ENCODE peak calls at places on chromosomes 5 and 9, in four cellular contexts. One of them, this sample, is unnamed.
A peak's percentile ranks its signal among the peaks of the same experiment; 100 is the strongest.

GRCh38 chr5:149324639-149325038 is 20.7 kb upstream of the GRPEL2 start:
- DNase-seq in HepG2: no peak
- DNase-seq in K562: no peak
- DNase-seq in WTC11: no peak
- DNase-seq in this sample: no peak

GRCh38 chr9:36174271-36174670 is 5.1 kb downstream of the CCIN start:
- DNase-seq in HepG2: no peak
- DNase-seq in WTC11: no peak
- DNase-seq in K562: no peak
- DNase-seq in this sample: no peak

GRCh38 chr5:1877434-1878049 is 5.2 kb downstream of the IRX4 start:
- DNase-seq in K562: no peak
- DNase-seq in HepG2: no peak
- DNase-seq in WTC11: peak; percentile 45
- DNase-seq in this sample: no peak

GRCh38 chr9:137163101-137163661 is 6.7 kb downstream of the LRRC26 start:
- DNase-seq in HepG2: no peak
- DNase-seq in K562: peak; percentile 66
- DNase-seq in WTC11: peak; percentile 59
- DNase-seq in this sample: no peak

GRCh38 chr9:78572266-78572665 is 275.3 kb downstream of the PSAT1 start:
- DNase-seq in HepG2: no peak
- DNase-seq in K562: no peak
- DNase-seq in WTC11: no peak
- DNase-seq in this sample: no peak

GRCh38 chr9:6965566-6965965 is 207.8 kb downstream of the KDM4C start:
- DNase-seq in WTC11: no peak
- DNase-seq in HepG2: no peak
- DNase-seq in K562: no peak
- DNase-seq in this sample: no peak

GRCh38 chr5:58629190-58630159 is 46.6 kb downstream of the RAB3C start:
- DNase-seq in WTC11: no peak
- DNase-seq in K562: no peak
- DNase-seq in HepG2: peak; percentile 7
- DNase-seq in this sample: peak; percentile 25

GRCh38 chr5:149951138-149951749 is 6.7 kb upstream of the PDE6A start:
- DNase-seq in HepG2: peak; percentile 49
- DNase-seq in WTC11: no peak
- DNase-seq in K562: peak; percentile 56
- DNase-seq in this sample: no peak

GRCh38 chr5:157740211-157740610 is 3.3 kb upstream of the LSM11 start:
- DNase-seq in K562: peak; percentile 47
- DNase-seq in WTC11: peak; percentile 27
- DNase-seq in HepG2: peak; percentile 30
- DNase-seq in this sample: peak; percentile 27

GRCh38 chr5:32597046-32597629 is 11.8 kb downstream of the SUB1 start:
- DNase-seq in K562: no peak
- DNase-seq in HepG2: no peak
- DNase-seq in WTC11: no peak
- DNase-seq in this sample: no peak

GRCh38 chr9:7185612-7186011 is 427.8 kb downstream of the KDM4C start:
- DNase-seq in K562: no peak
- DNase-seq in HepG2: peak; percentile 42
- DNase-seq in WTC11: peak; percentile 31
- DNase-seq in this sample: no peak

GRCh38 chr9:7173139-7173538 is 415.4 kb downstream of the KDM4C start:
- DNase-seq in K562: no peak
- DNase-seq in HepG2: no peak
- DNase-seq in WTC11: no peak
- DNase-seq in this sample: no peak

GRCh38 chr5:223791-224190 is 5.7 kb downstream of the SDHA start:
- DNase-seq in WTC11: no peak
- DNase-seq in HepG2: no peak
- DNase-seq in K562: no peak
- DNase-seq in this sample: no peak

GRCh38 chr5:125874717-125875116 is 548.5 kb upstream of the GRAMD2B start:
- DNase-seq in K562: no peak
- DNase-seq in WTC11: peak; percentile 24
- DNase-seq in HepG2: no peak
- DNase-seq in this sample: no peak

GRCh38 chr5:39473156-39473779 is 48.5 kb upstream of the DAB2 start:
- DNase-seq in WTC11: no peak
- DNase-seq in K562: no peak
- DNase-seq in HepG2: no peak
- DNase-seq in this sample: no peak

GRCh38 chr9:96185518-96186156 is 116.3 kb downstream of the HSD17B3 start:
- DNase-seq in WTC11: no peak
- DNase-seq in K562: no peak
- DNase-seq in HepG2: no peak
- DNase-seq in this sample: no peak

GRCh38 chr5:179272326-179273073 is 72.8 kb downstream of the ADAMTS2 start:
- DNase-seq in WTC11: peak; percentile 8
- DNase-seq in HepG2: no peak
- DNase-seq in K562: no peak
- DNase-seq in this sample: no peak

GRCh38 chr9:135858491-135859185 is 48.7 kb downstream of the CAMSAP1 start:
- DNase-seq in HepG2: no peak
- DNase-seq in WTC11: no peak
- DNase-seq in K562: no peak
- DNase-seq in this sample: no peak

GRCh38 chr9:37508834-37509206 is 23.1 kb downstream of the POLR1E start:
- DNase-seq in WTC11: no peak
- DNase-seq in HepG2: no peak
- DNase-seq in K562: no peak
- DNase-seq in this sample: no peak

GRCh38 chr5:91164424-91164823 is 218.7 kb downstream of the ARRDC3 start:
- DNase-seq in K562: no peak
- DNase-seq in WTC11: no peak
- DNase-seq in HepG2: no peak
- DNase-seq in this sample: no peak

GRCh38 chr5:71973563-71973962 is 133.7 kb upstream of the MAP1B start:
- DNase-seq in HepG2: no peak
- DNase-seq in WTC11: no peak
- DNase-seq in K562: no peak
- DNase-seq in this sample: no peak

GRCh38 chr5:160500776-160501175 is 79.1 kb downstream of the PTTG1 start:
- DNase-seq in K562: no peak
- DNase-seq in HepG2: no peak
- DNase-seq in WTC11: no peak
- DNase-seq in this sample: no peak

GRCh38 chr9:97845130-97845529 is 7.9 kb upstream of the FOXE1 start:
- DNase-seq in K562: no peak
- DNase-seq in WTC11: no peak
- DNase-seq in HepG2: no peak
- DNase-seq in this sample: no peak

GRCh38 chr9:14326264-14326826 is 12.4 kb upstream of the NFIB start:
- DNase-seq in WTC11: no peak
- DNase-seq in HepG2: no peak
- DNase-seq in K562: no peak
- DNase-seq in this sample: no peak

GRCh38 chr5:54317511-54318260 is 7.3 kb upstream of the ARL15 start:
- DNase-seq in HepG2: no peak
- DNase-seq in WTC11: no peak
- DNase-seq in K562: no peak
- DNase-seq in this sample: no peak

GRCh38 chr5:98769256-98770157 is 4.0 kb upstream of the RGMB start:
- DNase-seq in HepG2: no peak
- DNase-seq in WTC11: peak; percentile 59
- DNase-seq in K562: no peak
- DNase-seq in this sample: peak; percentile 61

GRCh38 chr5:157290156-157290980 is 24.4 kb downstream of the CYFIP2 start:
- DNase-seq in HepG2: peak; percentile 70
- DNase-seq in K562: no peak
- DNase-seq in WTC11: no peak
- DNase-seq in this sample: no peak

GRCh38 chr9:135989722-135990467 is 28.7 kb upstream of the UBAC1 start:
- DNase-seq in HepG2: no peak
- DNase-seq in K562: no peak
- DNase-seq in WTC11: no peak
- DNase-seq in this sample: no peak

DNA sequence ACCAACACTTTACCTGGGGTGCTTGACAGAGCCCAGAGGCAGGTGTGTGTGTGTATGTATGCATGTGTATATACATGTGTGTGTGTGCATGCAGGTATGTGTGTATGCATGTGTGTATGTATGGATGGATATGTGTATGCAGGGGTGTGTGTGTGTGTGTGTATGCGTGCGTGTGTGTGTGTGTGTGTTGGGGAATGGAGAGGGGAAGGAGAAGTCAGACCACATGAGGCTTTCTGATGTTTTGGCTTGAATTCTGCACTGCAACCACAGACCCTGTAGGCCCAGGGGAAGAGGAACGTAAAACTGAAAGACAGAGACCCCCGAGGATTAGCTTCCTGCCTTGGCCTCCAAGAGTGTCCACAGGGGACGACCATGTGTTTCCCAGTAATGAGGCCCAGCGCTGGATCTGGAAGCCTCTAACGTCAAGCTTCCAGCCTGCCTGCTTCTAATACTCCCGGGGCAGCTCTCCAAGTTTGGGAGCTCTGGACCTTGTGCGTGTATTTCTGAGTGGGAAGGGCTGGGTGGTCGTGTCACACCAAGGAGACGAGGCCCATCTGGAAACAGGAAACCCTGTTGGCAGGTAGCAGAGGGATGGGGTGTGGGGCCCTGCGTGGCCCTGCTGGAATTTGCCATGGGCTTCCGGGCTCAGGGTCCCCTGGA is 5.8 kb downstream of the DCANP1 start:
- DNase-seq in HepG2: no peak
- DNase-seq in K562: no peak
- DNase-seq in WTC11: no peak
- DNase-seq in this sample: no peak
- TF ChIP-seq FOXJ3 in HepG2: no peak
- TF ChIP-seq FOXJ3 in K562: no peak
- TF ChIP-seq FOXJ3 in WTC11: no peak
- TF ChIP-seq FOXJ3 in this sample: no peak

GRCh38 chr9:82170871-82171270 is 182.3 kb downstream of the SPATA31D1 start:
- DNase-seq in WTC11: no peak
- DNase-seq in HepG2: no peak
- DNase-seq in K562: no peak
- DNase-seq in this sample: no peak

GRCh38 chr9:82164159-82164558 is 175.6 kb downstream of the SPATA31D1 start:
- DNase-seq in K562: no peak
- DNase-seq in HepG2: no peak
- DNase-seq in WTC11: no peak
- DNase-seq in this sample: no peak

GRCh38 chr9:82167296-82167695 is 178.7 kb downstream of the SPATA31D1 start:
- DNase-seq in K562: no peak
- DNase-seq in HepG2: no peak
- DNase-seq in WTC11: no peak
- DNase-seq in this sample: no peak

GRCh38 chr9:82170079-82170662 is 181.6 kb downstream of the SPATA31D1 start:
- DNase-seq in K562: no peak
- DNase-seq in HepG2: no peak
- DNase-seq in WTC11: no peak
- DNase-seq in this sample: no peak

DNA sequence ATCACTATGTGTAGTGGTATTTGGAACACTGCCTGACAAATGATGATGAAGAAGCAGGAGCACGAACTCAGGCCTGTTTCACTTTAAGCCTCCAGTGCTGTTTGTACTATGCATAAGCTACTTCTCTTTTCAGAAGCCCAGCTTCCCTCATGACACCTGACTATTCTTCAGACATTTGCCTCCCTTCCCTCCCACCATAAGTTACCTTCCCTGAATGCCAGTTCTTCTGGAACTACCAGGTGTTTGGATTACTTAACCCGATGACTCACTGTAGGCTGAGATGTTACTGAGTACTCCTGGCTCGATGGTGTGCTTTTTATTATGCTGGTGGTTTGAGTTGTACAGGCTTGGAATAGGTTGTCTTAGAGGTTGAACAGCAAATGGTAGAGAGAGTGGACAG is 180.0 kb downstream of the SPATA31D1 start:
- DNase-seq in WTC11: no peak
- DNase-seq in HepG2: no peak
- DNase-seq in K562: no peak
- DNase-seq in this sample: no peak
- TF ChIP-seq FOXJ3 in WTC11: no peak
- TF ChIP-seq FOXJ3 in HepG2: no peak
- TF ChIP-seq FOXJ3 in K562: no peak
- TF ChIP-seq FOXJ3 in this sample: no peak

GRCh38 chr5:27311544-27311943 is 273.2 kb upstream of the CDH9 start:
- DNase-seq in K562: no peak
- DNase-seq in WTC11: no peak
- DNase-seq in HepG2: no peak
- DNase-seq in this sample: no peak
- TF ChIP-seq FOXJ3 in K562: no peak
- TF ChIP-seq FOXJ3 in WTC11: no peak
- TF ChIP-seq FOXJ3 in HepG2: no peak
- TF ChIP-seq FOXJ3 in this sample: no peak

GRCh38 chr9:129305246-129305645 is 127.2 kb upstream of the IER5L start:
- DNase-seq in K562: no peak
- DNase-seq in HepG2: no peak
- DNase-seq in WTC11: no peak
- DNase-seq in this sample: no peak

GRCh38 chr9:129307227-129307970 is 129.3 kb upstream of the IER5L start:
- DNase-seq in K562: no peak
- DNase-seq in HepG2: peak; percentile 30
- DNase-seq in WTC11: no peak
- DNase-seq in this sample: no peak

GRCh38 chr9:129306318-129306973 is 128.4 kb upstream of the IER5L start:
- DNase-seq in K562: no peak
- DNase-seq in WTC11: no peak
- DNase-seq in HepG2: no peak
- DNase-seq in this sample: no peak

DNA sequence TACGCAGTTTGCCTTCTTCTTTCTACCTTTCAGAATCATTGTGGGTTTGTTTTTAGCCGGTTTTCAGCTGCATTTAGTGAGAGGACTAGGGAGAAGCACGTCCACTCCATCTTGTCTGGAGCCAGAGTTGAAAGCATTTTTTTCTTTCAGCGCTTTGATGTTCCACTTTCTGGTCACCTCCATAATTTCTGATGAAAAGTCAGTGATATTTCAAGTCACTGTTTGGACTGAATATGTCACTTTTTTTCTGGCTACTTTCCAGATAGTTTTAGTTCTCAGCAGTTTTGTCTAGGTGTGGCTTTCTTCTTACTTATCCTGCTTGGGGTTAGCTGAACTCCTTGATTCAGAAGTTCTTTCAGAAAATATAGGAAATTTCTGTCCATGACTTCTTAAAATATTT is 123.9 kb upstream of the IER5L start:
- DNase-seq in WTC11: no peak
- DNase-seq in HepG2: no peak
- DNase-seq in K562: no peak
- DNase-seq in this sample: no peak
- TF ChIP-seq FOXJ3 in WTC11: no peak
- TF ChIP-seq FOXJ3 in HepG2: no peak
- TF ChIP-seq FOXJ3 in K562: no peak
- TF ChIP-seq FOXJ3 in this sample: no peak

GRCh38 chr5:151199581-151200185 is 24.2 kb downstream of the CCDC69 start:
- DNase-seq in K562: no peak
- DNase-seq in WTC11: no peak
- DNase-seq in HepG2: no peak
- DNase-seq in this sample: no peak
- TF ChIP-seq FOXJ3 in K562: no peak
- TF ChIP-seq FOXJ3 in WTC11: no peak
- TF ChIP-seq FOXJ3 in HepG2: no peak
- TF ChIP-seq FOXJ3 in this sample: no peak

This sample was measured in SK-N-SH.